ENCODE peak calls at places on chromosomes 7 and 10, in nine cellular contexts. H is COR-L47, U is NCI-H69, X is ascending aorta, G is occipital lobe, S is NCI-H1105, R is SK-N-DZ, E is heart left ventricle, Q is Panc1. K is an unnamed sample.

GRCh38 chr7:26398436-26399308 is 107.0 kb downstream of the SNX10 start:
- DNase-seq in H (peak), U (peak), X (no peak), G (peak), S (peak), R (peak), E (peak), Q (no peak), K (no peak)

GRCh38 chr10:118669020-118669766 is 73.7 kb upstream of the PRLHR start:
- DNase-seq in H (no peak), U (no peak), X (no peak), G (peak), S (no peak), R (peak), E (no peak), Q (no peak), K (peak)

GRCh38 chr7:121634356-121634755 is 238.2 kb upstream of the FAM3C start:
- DNase-seq in H (no peak), U (peak), X (no peak), G (no peak), S (peak), R (no peak), E (no peak), Q (no peak), K (no peak)

GRCh38 chr7:9955138-9955537 is 1018.5 kb upstream of the PHF14 start:
- DNase-seq in H (no peak), U (no peak), X (no peak), G (no peak), S (no peak), R (no peak), E (no peak), Q (no peak), K (no peak)

GRCh38 chr7:90736968-90737939 is 141.1 kb downstream of the CDK14 start:
- DNase-seq in H (no peak), U (no peak), X (no peak), G (no peak), S (no peak), R (no peak), E (no peak), Q (no peak), K (no peak)

GRCh38 chr10:77493851-77494788 is 143.5 kb downstream of the KCNMA1 start:
- DNase-seq in H (no peak), U (peak), X (no peak), G (no peak), S (peak), R (peak), E (no peak), Q (no peak), K (no peak)

GRCh38 chr7:155870334-155871180 is 58.3 kb upstream of the SHH start:
- DNase-seq in H (no peak), U (no peak), X (no peak), G (no peak), S (no peak), R (no peak), E (no peak), Q (no peak), K (no peak)

GRCh38 chr10:110404374-110404773 is 93.3 kb upstream of the DUSP5 start:
- DNase-seq in H (no peak), U (no peak), X (no peak), G (no peak), S (no peak), R (no peak), E (no peak), Q (no peak), K (no peak)

GRCh38 chr10:96998329-96998888 is 166.3 kb downstream of the LCOR start:
- DNase-seq in H (no peak), U (peak), X (no peak), G (no peak), S (no peak), R (no peak), E (no peak), Q (no peak), K (no peak)

GRCh38 chr10:102113956-102114857 is 6.0 kb downstream of the LDB1 start:
- DNase-seq in H (no peak), U (peak), X (no peak), G (no peak), S (no peak), R (no peak), E (no peak), Q (no peak), K (no peak)

GRCh38 chr7:40015790-40016296 is 65.8 kb downstream of the CDK13 start:
- DNase-seq in H (peak), U (peak), X (no peak), G (no peak), S (peak), R (no peak), E (no peak), Q (no peak), K (no peak)

GRCh38 chr10:110423650-110424049 is 74.1 kb upstream of the DUSP5 start:
- DNase-seq in H (no peak), U (no peak), X (no peak), G (no peak), S (no peak), R (no peak), E (peak), Q (no peak), K (no peak)

GRCh38 chr7:83936056-83936703 is 258.4 kb downstream of the SEMA3A start:
- DNase-seq in H (peak), U (peak), X (no peak), G (peak), S (peak), R (peak), E (peak), Q (peak), K (peak)

GRCh38 chr7:113774182-113774807 is 144.5 kb downstream of the PPP1R3A start:
- DNase-seq in H (peak), U (peak), X (no peak), G (no peak), S (peak), R (peak), E (no peak), Q (peak), K (peak)

GRCh38 chr10:117997673-117998072 is 49.1 kb downstream of the RAB11FIP2 start:
- DNase-seq in H (no peak), U (peak), X (no peak), G (no peak), S (no peak), R (no peak), E (no peak), Q (peak), K (no peak)

GRCh38 chr7:326845-327304 is 36.9 kb downstream of the FOXL3 start:
- DNase-seq in H (no peak), U (no peak), X (no peak), G (no peak), S (no peak), R (no peak), E (no peak), Q (no peak), K (no peak)

GRCh38 chr7:36100293-36100692 is 52.8 kb upstream of the EEPD1 start:
- DNase-seq in H (no peak), U (no peak), X (no peak), G (no peak), S (no peak), R (no peak), E (no peak), Q (no peak), K (no peak)

GRCh38 chr10:104041891-104042535 is 43.7 kb downstream of the COL17A1 start:
- DNase-seq in H (no peak), U (no peak), X (no peak), G (no peak), S (no peak), R (no peak), E (no peak), Q (no peak), K (no peak)

GRCh38 chr10:32891261-32891660 is 66.8 kb downstream of the ITGB1 start:
- DNase-seq in H (no peak), U (no peak), X (no peak), G (no peak), S (no peak), R (no peak), E (no peak), Q (no peak), K (no peak)

GRCh38 chr7:19522486-19522885 is 186.4 kb downstream of the POLR1F start:
- DNase-seq in H (no peak), U (no peak), X (no peak), G (no peak), S (no peak), R (no peak), E (no peak), Q (no peak), K (no peak)

GRCh38 chr10:75870039-75870645 is 438.7 kb downstream of the LRMDA start:
- DNase-seq in H (no peak), U (no peak), X (no peak), G (no peak), S (no peak), R (no peak), E (no peak), Q (no peak), K (no peak)

GRCh38 chr7:38222481-38223096 is 44.5 kb downstream of the STARD3NL start:
- DNase-seq in H (peak), U (peak), X (no peak), G (no peak), S (peak), R (peak), E (no peak), Q (peak), K (no peak)

K was measured in glomerular endothelial cell.